ENCODE peak calls at places on chromosome 17, in five cellular contexts. H is fibroblast of lung, D is SK-N-SH, F is neural progenitor cell, C is H9. X is an unnamed sample. For H3K27me3, the result is how much of the 10 kb centered on the place peaks cover.

GRCh38 chr17:51154176-51154575 is 817 bp downstream of the NME1 start:
- DNase-seq in F (peak), C (no peak), D (peak), H (no peak), X (peak)

GRCh38 chr17:36885161-36885735 is 52.0 kb upstream of the LHX1 start:
- DNase-seq in F (no peak), D (no peak), H (peak), C (no peak), X (no peak)

GRCh38 chr17:2283302-2283701 is 20.3 kb downstream of the SMG6 start:
- DNase-seq in D (no peak), F (no peak), H (no peak), C (no peak), X (no peak)

GRCh38 chr17:76034433-76035185 is 7.5 kb upstream of the EVPL start:
- DNase-seq in H (no peak), D (no peak), F (no peak), C (no peak), X (no peak)

GRCh38 chr17:74325743-74326379 is at the start of gene KIF19:
- DNase-seq in D (peak), H (peak), F (peak), C (peak), X (no peak)

GRCh38 chr17:82687871-82688270 is 10.6 kb downstream of the RAB40B start:
- DNase-seq in C (no peak), D (no peak), H (no peak), F (no peak), X (no peak)

GRCh38 chr17:79019631-79020584 is 4.1 kb upstream of the C1QTNF1 start:
- DNase-seq in H (peak), F (peak), C (no peak), D (peak), X (peak)

GRCh38 chr17:40062347-40063033 is at the start of gene THRA:
- DNase-seq in D (peak), F (peak), C (peak), H (no peak), X (no peak)

GRCh38 chr17:7716901-7717755 is at the start of gene DNAH2:
- DNase-seq in C (peak), H (peak), F (peak), D (peak), X (peak)

GRCh38 chr17:75459590-75460267 is 3.3 kb downstream of the TMEM94 start:
- DNase-seq in D (no peak), H (no peak), C (no peak), F (no peak), X (no peak)

GRCh38 chr17:79536212-79536840 is 74.5 kb downstream of the RBFOX3 start:
- DNase-seq in F (no peak), H (no peak), C (no peak), D (peak), X (no peak)

GRCh38 chr17:66165537-66166123 is 26.3 kb downstream of the CEP112 start:
- DNase-seq in H (peak), D (peak), F (peak), C (no peak), X (peak)

GRCh38 chr17:78990349-78991016 is 10.8 kb upstream of the LGALS3BP start:
- DNase-seq in H (no peak), C (no peak), F (no peak), D (peak), X (no peak)

GRCh38 chr17:72254808-72255449 is 134.1 kb downstream of the SOX9 start:
- DNase-seq in C (no peak), H (peak), F (no peak), D (no peak), X (peak)

GRCh38 chr17:30586818-30587595 is 109.8 kb downstream of the GOSR1 start:
- DNase-seq in D (no peak), F (no peak), H (peak), C (no peak), X (peak)

GRCh38 chr17:67672592-67672991 is 45.1 kb upstream of the NOL11 start:
- DNase-seq in C (no peak), F (no peak), D (no peak), H (no peak), X (no peak)

GRCh38 chr17:50532452-50533024 is at the start of gene EPN3:
- DNase-seq in D (peak), H (no peak), C (peak), F (peak), X (peak)

GRCh38 chr17:30243002-30243401 is 7.5 kb upstream of the SLC6A4 start:
- DNase-seq in F (no peak), D (no peak), H (no peak), C (no peak), X (no peak)

GRCh38 chr17:7839199-7839889 is 5.3 kb downstream of the KDM6B start:
- DNase-seq in F (no peak), C (no peak), H (no peak), D (no peak), X (no peak)

GRCh38 chr17:40598021-40598927 is 33.0 kb upstream of the CCR7 start:
- DNase-seq in F (no peak), H (no peak), C (no peak), D (no peak), X (no peak)

GRCh38 chr17:28807925-28808641 is 34.5 kb downstream of the FAM222B start:
- DNase-seq in H (peak), D (no peak), F (no peak), C (no peak), X (peak)

GRCh38 chr17:59131131-59131530 is 23.9 kb downstream of the SKA2 start:
- DNase-seq in H (no peak), D (no peak), C (no peak), F (no peak), X (no peak)

GRCh38 chr17:7842950-7843535 is 9.0 kb downstream of the KDM6B start:
- DNase-seq in C (peak), F (peak), D (no peak), H (peak), X (no peak)

GRCh38 chr17:61235821-61236197 is 163.8 kb upstream of the TBX2 start:
- DNase-seq in D (no peak), F (peak), C (no peak), H (peak), X (peak)
- H3K9ac ChIP-seq in D (no peak), F (no peak), C (no peak), H (no peak), X (no peak)

GRCh38 chr17:3906881-3907280 is 9.4 kb downstream of the P2RX1 start:
- DNase-seq in F (no peak), H (no peak), D (no peak), C (no peak), X (no peak)

GRCh38 chr17:3903051-3903825 is 10.4 kb upstream of the CAMKK1 start:
- DNase-seq in H (no peak), C (no peak), D (no peak), F (no peak), X (no peak)

GRCh38 chr17:3903881-3904286 is 11.0 kb upstream of the CAMKK1 start:
- DNase-seq in H (no peak), F (no peak), D (no peak), C (no peak), X (no peak)

GRCh38 chr17:3904486-3904885 is 11.6 kb upstream of the CAMKK1 start:
- DNase-seq in C (no peak), H (no peak), F (no peak), D (no peak), X (no peak)

DNA sequence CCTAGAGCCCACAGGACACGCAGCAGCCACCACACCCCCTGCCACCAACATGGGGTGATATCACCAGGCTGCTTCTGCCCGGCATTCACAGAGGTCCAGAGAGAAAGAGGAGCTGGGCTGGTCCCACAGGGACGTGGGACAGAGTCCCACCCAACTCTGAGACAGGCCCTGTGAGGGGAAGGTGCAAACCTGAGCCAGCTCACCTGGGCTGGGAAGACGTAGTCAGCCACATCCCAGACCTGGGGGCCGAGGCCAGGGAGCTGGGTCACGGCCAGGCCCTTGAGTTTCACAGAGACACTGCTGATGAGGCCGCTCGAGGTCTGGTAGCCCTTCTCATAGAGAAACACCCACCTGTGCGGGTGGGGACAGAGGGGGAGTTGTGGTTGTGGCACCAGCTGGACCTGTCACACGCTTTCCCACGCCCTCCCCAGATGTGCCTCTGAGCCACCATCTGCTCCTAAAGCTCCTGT is 11.2 kb downstream of the P2RX1 start:
- DNase-seq in D (no peak), H (no peak), F (no peak), C (no peak), X (no peak)
- H3K27me3 ChIP-seq in D (under half), H (under half), F (under half), C (under half), X (under half)

GRCh38 chr17:77310336-77310735 is 169.6 kb downstream of the SEC14L1 start:
- DNase-seq in D (no peak), C (no peak), F (no peak), H (no peak), X (no peak)

GRCh38 chr17:77306790-77307478 is 166.2 kb downstream of the SEC14L1 start:
- DNase-seq in C (no peak), F (no peak), H (no peak), D (no peak), X (no peak)

GRCh38 chr17:77311371-77311981 is 170.7 kb downstream of the SEC14L1 start:
- DNase-seq in D (no peak), H (no peak), F (no peak), C (no peak), X (no peak)

GRCh38 chr17:77307479-77308198 is 166.9 kb downstream of the SEC14L1 start:
- DNase-seq in H (no peak), F (no peak), C (no peak), D (peak), X (no peak)

DNA sequence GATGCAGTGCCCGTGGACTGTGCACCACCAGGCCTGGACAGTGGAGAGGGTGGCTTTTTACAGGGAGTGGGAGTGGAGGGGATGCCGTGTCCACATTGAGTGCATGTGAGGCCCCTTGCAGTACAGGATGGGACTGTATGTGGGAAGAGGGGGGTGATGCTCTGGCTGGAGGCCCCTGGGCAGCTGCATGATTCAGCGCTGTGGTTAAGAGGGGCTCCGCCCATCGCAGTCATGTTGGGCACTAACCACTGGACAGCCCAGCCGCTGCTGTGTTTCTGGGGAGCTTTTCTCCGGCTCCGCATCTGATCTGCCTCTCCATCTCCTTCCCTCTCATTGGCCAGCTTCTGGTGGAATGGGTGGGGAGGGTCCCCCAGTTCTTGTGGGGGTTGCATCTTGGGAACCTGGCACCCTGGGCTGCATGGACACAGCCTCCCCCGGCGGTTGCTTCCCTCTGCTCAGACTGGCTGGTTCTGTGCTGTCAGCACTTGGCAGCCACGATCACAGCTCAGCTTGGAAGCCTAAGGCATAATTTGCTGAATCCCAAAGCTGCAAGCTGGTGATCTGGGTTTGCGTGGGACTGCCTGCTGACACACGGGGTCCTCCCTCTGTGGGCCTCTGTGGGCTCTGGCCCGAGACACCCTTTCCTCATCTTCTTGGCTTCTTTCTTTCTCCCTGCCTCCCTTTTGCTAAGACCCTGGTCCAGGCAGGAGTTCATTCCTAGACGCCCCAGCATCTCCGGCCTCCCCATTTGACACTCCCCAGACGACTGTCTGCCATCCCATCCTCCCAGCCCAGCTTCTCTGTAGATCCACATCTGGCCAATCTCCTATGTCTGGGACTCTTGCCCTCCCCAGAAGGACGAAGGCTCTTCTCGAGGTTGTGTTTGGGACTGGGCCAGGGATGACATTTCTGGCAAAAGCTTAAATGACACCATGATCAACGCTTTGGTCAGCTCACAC is 168.3 kb downstream of the SEC14L1 start:
- DNase-seq in F (no peak), C (no peak), D (peak), H (peak), X (peak)
- H3K4me2 ChIP-seq in F (no peak), C (no peak), D (peak), H (peak), X (no peak)

GRCh38 chr17:48478224-48479013 is 48.4 kb upstream of the SKAP1 start:
- DNase-seq in H (no peak), D (no peak), F (no peak), C (no peak), X (no peak)
- H3K9ac ChIP-seq in H (no peak), D (no peak), F (no peak), C (no peak), X (no peak)

GRCh38 chr17:1095853-1096675 is 83.7 kb downstream of the ABR start:
- DNase-seq in D (no peak), H (no peak), F (no peak), C (no peak), X (no peak)
- H3K27me3 ChIP-seq in D (under half), H (under half), F (under half), C (under half), X (under half)

GRCh38 chr17:47875586-47875985 is 20.4 kb upstream of the SP2 start:
- DNase-seq in C (no peak), D (no peak), H (peak), F (no peak), X (no peak)

GRCh38 chr17:47872651-47873161 is 21.7 kb upstream of the SP6 start:
- DNase-seq in D (no peak), H (peak), F (no peak), C (peak), X (peak)

GRCh38 chr17:47875011-47875471 is 21.0 kb upstream of the SP2 start:
- DNase-seq in F (no peak), C (no peak), H (no peak), D (no peak), X (no peak)

GRCh38 chr17:47872019-47872650 is 21.2 kb upstream of the SP6 start:
- DNase-seq in F (peak), D (no peak), C (peak), H (peak), X (peak)

DNA sequence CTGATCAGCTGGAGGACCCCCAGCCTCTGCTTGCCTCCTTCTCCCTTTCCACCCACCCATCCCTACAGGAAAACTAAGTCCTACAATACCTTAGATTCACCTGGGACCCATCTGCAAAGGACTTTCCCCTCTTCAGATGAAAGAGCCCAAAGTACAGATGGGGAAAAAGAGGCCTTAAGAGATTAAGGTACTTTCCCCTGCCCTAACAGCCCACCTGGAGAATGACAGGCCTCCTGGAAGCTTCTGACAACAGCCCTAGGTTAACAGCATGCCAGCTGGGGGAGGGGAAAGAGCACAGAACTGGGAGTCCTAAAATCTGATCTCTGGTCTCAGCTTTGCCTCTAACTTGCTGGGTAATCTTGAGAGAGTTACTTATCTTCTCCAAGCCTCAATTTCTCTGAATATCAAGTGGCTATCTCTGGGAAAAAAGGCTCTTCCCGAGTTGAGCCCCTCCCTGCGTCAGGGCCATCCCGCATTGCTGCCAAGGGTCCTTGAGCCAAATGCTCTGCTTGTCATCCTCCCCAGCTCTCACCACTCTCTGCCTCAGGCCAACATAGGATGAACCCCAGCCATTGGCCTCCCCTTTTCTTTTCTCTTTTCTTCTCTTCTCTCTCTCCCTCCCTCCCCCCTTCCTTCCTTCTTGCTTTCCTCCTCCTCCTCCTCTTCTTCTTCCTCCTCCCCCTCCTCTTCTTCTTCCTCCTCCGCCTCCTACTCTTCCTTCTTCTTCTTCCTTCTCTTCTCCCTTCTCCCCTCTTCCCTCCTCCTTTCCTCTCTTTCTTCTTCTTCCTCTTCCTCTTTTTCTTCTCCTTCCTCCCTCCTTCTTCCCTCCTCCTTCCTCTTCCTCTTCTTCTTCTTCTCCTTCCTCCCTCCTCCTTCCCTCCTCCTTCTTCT is 22.5 kb upstream of the SP6 start:
- DNase-seq in H (no peak), F (no peak), D (no peak), C (no peak), X (no peak)
- H3K4me2 ChIP-seq in H (no peak), F (peak), D (no peak), C (peak), X (no peak)

DNA sequence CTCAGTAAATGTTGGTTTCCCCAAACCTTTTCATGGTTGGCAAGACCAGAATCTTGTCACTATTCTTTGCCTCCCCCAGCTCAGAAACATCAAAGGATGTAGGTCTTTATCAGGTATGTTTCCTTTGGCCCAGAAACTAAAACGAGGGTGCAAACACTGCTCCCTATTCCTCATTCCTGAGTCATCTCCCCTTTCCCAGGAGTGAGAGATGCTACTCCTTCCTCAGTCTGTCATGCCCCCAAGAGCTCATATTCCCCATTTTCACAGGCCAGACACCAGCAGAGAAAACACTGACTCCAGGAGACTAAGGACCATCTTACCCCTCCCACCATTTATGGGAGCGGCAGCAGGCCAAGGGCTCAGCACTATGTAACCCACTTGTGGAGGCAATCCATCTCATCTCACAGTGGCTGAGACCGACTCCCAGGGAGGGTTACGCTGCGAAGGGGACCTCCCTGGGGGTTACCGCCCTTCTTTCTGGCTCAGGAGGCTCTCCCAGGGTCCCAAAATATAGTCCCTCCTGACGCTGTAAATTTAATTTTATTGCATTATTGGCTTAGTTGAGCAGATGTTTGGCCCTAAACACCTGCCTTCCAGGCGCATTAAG is 1.5 kb downstream of the GEMIN4 start:
- DNase-seq in D (no peak), C (no peak), F (no peak), H (no peak), X (no peak)
- H3K9ac ChIP-seq in D (no peak), C (peak), F (no peak), H (no peak), X (peak)

DNA sequence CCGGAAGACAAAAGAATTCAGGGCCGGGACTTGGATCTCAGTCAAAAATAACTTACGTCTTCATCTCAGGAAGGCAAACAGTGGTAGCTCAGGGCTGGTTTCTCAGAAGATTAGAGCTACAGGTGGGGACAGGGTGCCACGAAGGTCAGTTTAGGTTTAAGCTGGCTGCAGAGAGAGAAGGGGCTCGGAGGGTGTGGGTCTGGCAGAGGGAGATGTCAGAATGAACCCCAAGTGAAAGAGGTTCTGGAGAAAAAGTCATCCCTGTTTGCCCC is 4.2 kb upstream of the RHBDL3 start:
- DNase-seq in C (no peak), F (no peak), D (no peak), H (peak), X (no peak)
- H3K27me3 ChIP-seq in C (under half), F (under half), D (under half), H (under half), X (under half)